ENCODE peak calls at places on chromosomes 4 and X, in ten cellular contexts. I, Z, L, X, C, N, B, R, J and Y are unnamed samples.

GRCh38 chr4:105474110-105474518 is 252 bp upstream of the PPA2 start:
- DNase-seq in J (peak), B (peak), N (no peak), C (no peak), R (no peak), X (peak), I (peak), Z (peak), L (peak), Y (peak)

GRCh38 chrX:151396042-151396826 is 772 bp upstream of the VMA21 start:
- DNase-seq in I (peak), N (peak), Z (peak), C (peak), X (peak), L (peak), J (no peak), R (no peak), B (no peak), Y (peak)

GRCh38 chrX:83469551-83469950 is 38.5 kb upstream of the POU3F4 start:
- DNase-seq in B (peak), X (no peak), L (peak), I (peak), Z (no peak), C (no peak), R (peak), J (no peak), N (no peak), Y (no peak)

GRCh38 chr4:138611721-138612120 is 369.6 kb upstream of the SLC7A11 start:
- DNase-seq in J (no peak), Z (no peak), C (no peak), L (no peak), X (no peak), I (no peak), B (no peak), R (no peak), N (no peak), Y (no peak)

GRCh38 chrX:16786791-16787735 is 797 bp downstream of the TXLNG start:
- DNase-seq in J (peak), Z (peak), I (peak), X (peak), R (no peak), B (no peak), L (peak), C (peak), N (no peak), Y (peak)

GRCh38 chr4:32147446-32148064 is 1427.4 kb downstream of the PCDH7 start:
- DNase-seq in X (no peak), J (no peak), R (no peak), I (no peak), N (no peak), L (no peak), C (no peak), Z (no peak), B (no peak), Y (no peak)

GRCh38 chr4:82721819-82722423 is 76.7 kb downstream of the SCD5 start:
- DNase-seq in I (no peak), X (no peak), R (peak), B (peak), N (no peak), C (no peak), Z (no peak), J (no peak), L (no peak), Y (peak)

GRCh38 chrX:43357741-43358140 is 298.4 kb upstream of the MAOA start:
- DNase-seq in I (no peak), Z (no peak), X (no peak), C (no peak), R (no peak), J (no peak), N (no peak), L (no peak), B (no peak), Y (no peak)

GRCh38 chrX:153650959-153651358 is 4.0 kb downstream of the DUSP9 start:
- DNase-seq in N (no peak), J (peak), I (no peak), B (no peak), R (no peak), L (no peak), C (no peak), Z (no peak), X (no peak), Y (peak)

GRCh38 chrX:45324941-45325340 is 124.3 kb upstream of the DIPK2B start:
- DNase-seq in C (no peak), L (no peak), R (no peak), J (no peak), B (no peak), I (no peak), N (no peak), X (no peak), Z (no peak), Y (no peak)

GRCh38 chr4:1784789-1785591 is 8.1 kb upstream of the FGFR3 start:
- DNase-seq in L (no peak), B (no peak), J (no peak), X (no peak), C (no peak), Z (peak), R (no peak), N (no peak), I (no peak), Y (peak)

GRCh38 chrX:15911729-15912550 is 57.3 kb upstream of the AP1S2 start:
- DNase-seq in I (no peak), B (no peak), Z (no peak), L (peak), C (no peak), R (peak), N (no peak), J (no peak), X (no peak), Y (no peak)

GRCh38 chr4:30726090-30726668 is 6.0 kb downstream of the PCDH7 start:
- DNase-seq in N (no peak), Z (no peak), R (no peak), J (no peak), B (no peak), L (no peak), X (no peak), I (no peak), C (no peak), Y (no peak)

GRCh38 chr4:101411926-101412325 is 64.6 kb upstream of the PPP3CA start:
- DNase-seq in I (no peak), N (no peak), B (no peak), J (no peak), R (peak), X (no peak), Z (no peak), C (no peak), L (no peak), Y (no peak)

GRCh38 chr4:119632216-119632615 is 3.6 kb upstream of the PDE5A start:
- DNase-seq in N (no peak), Z (no peak), L (no peak), X (no peak), B (no peak), J (no peak), C (no peak), I (no peak), R (no peak), Y (no peak)

GRCh38 chrX:118100091-118100490 is 16.5 kb downstream of the KLHL13 start:
- DNase-seq in Z (no peak), X (no peak), B (no peak), L (no peak), J (no peak), N (no peak), C (no peak), I (no peak), R (no peak), Y (no peak)

GRCh38 chr4:151486166-151486565 is 77.2 kb downstream of the FHIP1A start:
- DNase-seq in Z (no peak), R (no peak), X (no peak), I (no peak), L (no peak), J (no peak), B (no peak), N (no peak), C (no peak), Y (no peak)

GRCh38 chrX:130170752-130171445 is 863 bp upstream of the RAB33A start:
- DNase-seq in C (peak), B (peak), Z (peak), R (peak), J (no peak), N (peak), L (no peak), I (peak), X (peak), Y (peak)

GRCh38 chrX:35670894-35671293 is 127.2 kb upstream of the MAGEB16 start:
- DNase-seq in Z (no peak), X (no peak), I (no peak), C (no peak), J (no peak), N (no peak), R (no peak), L (no peak), B (no peak), Y (no peak)

GRCh38 chr4:85722806-85723205 is 247.9 kb downstream of the ARHGAP24 start:
- DNase-seq in J (no peak), Z (no peak), X (no peak), R (no peak), C (no peak), N (no peak), B (no peak), L (no peak), I (no peak), Y (no peak)

GRCh38 chrX:21975242-21975641 is 34.7 kb downstream of the SMS start:
- DNase-seq in X (no peak), J (no peak), B (no peak), I (no peak), R (no peak), Z (no peak), N (no peak), L (no peak), C (no peak), Y (no peak)
- H3K27ac ChIP-seq in X (peak), J (no peak), B (peak), I (peak), R (no peak), Z (no peak), N (no peak), L (no peak), C (no peak), Y (no peak)

GRCh38 chrX:10016516-10017132 is 49.5 kb downstream of the CLDN34 start:
- DNase-seq in I (no peak), B (no peak), Z (no peak), C (no peak), R (no peak), N (no peak), X (no peak), J (no peak), L (no peak), Y (no peak)

GRCh38 chrX:10015711-10016515 is 48.8 kb downstream of the CLDN34 start:
- DNase-seq in B (no peak), N (no peak), X (peak), R (peak), Z (peak), C (no peak), L (no peak), I (no peak), J (peak), Y (peak)

GRCh38 chrX:10012776-10013175 is 45.6 kb downstream of the CLDN34 start:
- DNase-seq in C (no peak), N (no peak), I (no peak), Z (no peak), L (no peak), B (no peak), R (no peak), X (no peak), J (no peak), Y (no peak)

GRCh38 chrX:10011991-10012390 is 44.8 kb downstream of the CLDN34 start:
- DNase-seq in N (no peak), X (no peak), L (no peak), B (no peak), I (no peak), Z (no peak), C (no peak), R (peak), J (no peak), Y (no peak)

GRCh38 chrX:10014462-10015373 is 47.6 kb downstream of the CLDN34 start:
- DNase-seq in C (peak), Z (peak), R (peak), L (peak), J (peak), X (peak), N (no peak), B (peak), I (peak), Y (peak)
- TF ChIP-seq POLR2A in C (peak), Z (peak), R (peak), L (peak), J (no peak), X (peak), N (peak), B (no peak), I (peak), Y (no peak)

DNA sequence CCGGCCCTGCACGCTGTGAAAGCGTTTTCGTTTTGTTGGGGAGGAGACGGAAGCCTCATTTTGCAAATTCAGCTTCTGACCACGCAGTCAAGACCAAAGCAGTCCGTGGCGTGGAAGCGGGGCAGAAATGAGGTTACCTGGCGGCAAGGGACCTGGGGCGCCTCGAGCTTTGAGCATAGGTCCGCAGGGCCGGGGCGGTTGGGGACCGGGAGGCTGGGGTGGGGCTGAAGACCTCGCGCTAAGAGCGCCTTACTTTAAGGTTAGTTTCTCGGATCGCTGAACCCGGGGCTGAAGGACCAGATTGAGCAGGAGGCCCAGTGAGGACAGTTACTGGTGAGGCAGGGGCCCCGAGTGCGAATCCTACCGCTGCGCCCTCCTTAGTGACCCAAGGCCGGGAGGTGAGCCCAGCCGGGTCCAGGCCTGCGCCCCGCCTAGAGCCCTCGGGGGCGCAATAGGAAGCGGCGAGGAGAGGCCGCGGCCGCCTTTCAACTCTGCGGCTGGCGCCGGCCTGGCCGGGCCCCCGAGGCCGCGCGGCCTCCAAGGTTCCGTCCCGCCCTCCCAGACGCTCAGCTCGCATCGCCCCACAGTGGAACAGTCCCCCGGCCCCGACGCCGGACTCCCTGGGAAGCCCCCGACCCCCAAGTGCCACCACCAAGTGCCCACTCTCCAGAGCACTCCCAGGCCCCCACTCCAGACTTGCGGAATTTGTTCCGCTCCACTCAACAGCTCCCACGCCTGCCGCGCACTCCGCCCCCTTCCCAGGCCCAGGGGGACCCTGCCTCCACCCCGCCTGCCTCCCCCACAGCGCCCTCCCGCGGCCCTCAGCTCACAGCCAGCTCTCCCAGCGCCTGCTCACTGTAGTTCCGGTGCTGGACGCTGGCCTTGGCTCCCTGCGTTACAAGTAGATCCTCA is 7.6 kb downstream of the MSX1 start:
- DNase-seq in R (no peak), N (no peak), J (no peak), I (no peak), L (no peak), B (no peak), Z (peak), C (no peak), X (peak), Y (peak)
- TF ChIP-seq CTCF in R (no peak), N (no peak), J (peak), I (no peak), L (no peak), B (no peak), Z (no peak), C (no peak), X (peak), Y (peak)

GRCh38 chr4:25919676-25920075 is 5.7 kb downstream of the SMIM20 start:
- DNase-seq in I (peak), R (no peak), J (no peak), L (no peak), B (no peak), X (no peak), C (no peak), Z (no peak), N (no peak), Y (no peak)
- H3K27ac ChIP-seq in I (peak), R (peak), J (no peak), L (peak), B (peak), X (no peak), C (peak), Z (no peak), N (no peak), Y (no peak)

GRCh38 chr4:16827762-16828724 is 70.4 kb downstream of the LDB2 start:
- DNase-seq in B (no peak), C (no peak), L (no peak), X (peak), J (no peak), I (no peak), R (no peak), Z (peak), N (no peak), Y (peak)

GRCh38 chr4:16833722-16834121 is 64.7 kb downstream of the LDB2 start:
- DNase-seq in J (no peak), N (no peak), Z (no peak), C (no peak), X (no peak), L (no peak), B (no peak), R (no peak), I (no peak), Y (no peak)

GRCh38 chr4:16827045-16827444 is 71.4 kb downstream of the LDB2 start:
- DNase-seq in B (no peak), I (no peak), N (no peak), J (no peak), Z (no peak), L (no peak), R (no peak), X (no peak), C (no peak), Y (no peak)

GRCh38 chr4:16826397-16826910 is 72.0 kb downstream of the LDB2 start:
- DNase-seq in X (no peak), I (no peak), L (no peak), J (no peak), B (no peak), N (no peak), Z (no peak), C (no peak), R (no peak), Y (no peak)

GRCh38 chr4:16830081-16830480 is 68.4 kb downstream of the LDB2 start:
- DNase-seq in C (no peak), I (no peak), N (no peak), Z (no peak), X (no peak), B (no peak), R (no peak), J (no peak), L (no peak), Y (no peak)
- TF ChIP-seq POLR2A in C (no peak), I (no peak), N (no peak), Z (no peak), X (no peak), B (no peak), R (no peak), J (no peak), L (no peak), Y (no peak)